ENCODE peak calls at places on chromosomes 13 and 19, in four cellular contexts. I is uterus, V is thoracic aorta, M is transverse colon. Y is an unnamed sample. For H3K36me3 and H3K4me1, the result is how much of the 10 kb centered on the place peaks cover.

GRCh38 chr13:89982406-89983085 is 1364.9 kb upstream of the MIR17HG start:
- DNase-seq in V (no peak), M (no peak), I (no peak), Y (no peak)

GRCh38 chr13:22836475-22836874 is 344.3 kb upstream of the SGCG start:
- DNase-seq in V (no peak), M (no peak), I (no peak), Y (no peak)

GRCh38 chr19:44725251-44725650 is 23.3 kb upstream of the BCL3 start:
- DNase-seq in M (peak), V (no peak), I (peak), Y (no peak)

GRCh38 chr19:30074741-30075460 is 132.9 kb downstream of the URI1 start:
- DNase-seq in I (no peak), V (no peak), M (no peak), Y (peak)

GRCh38 chr19:11494634-11495285 is 10.9 kb downstream of the ZNF653 start:
- DNase-seq in I (no peak), V (no peak), M (no peak), Y (no peak)

GRCh38 chr19:55956431-55956830 is 8.8 kb downstream of the NLRP8 start:
- DNase-seq in M (no peak), V (no peak), I (no peak), Y (no peak)

GRCh38 chr19:32828643-32829344 is 40.8 kb downstream of the SLC7A9 start:
- DNase-seq in I (no peak), V (no peak), M (no peak), Y (no peak)

GRCh38 chr13:111202745-111203144 is 87.6 kb downstream of the ARHGEF7 start:
- DNase-seq in I (no peak), V (no peak), M (no peak), Y (no peak)

GRCh38 chr13:109700176-109700575 is 86.2 kb downstream of the IRS2 start:
- DNase-seq in M (peak), I (no peak), V (no peak), Y (no peak)

GRCh38 chr13:44516771-44517170 is 59.4 kb downstream of the TSC22D1 start:
- DNase-seq in V (no peak), M (no peak), I (no peak), Y (no peak)

GRCh38 chr13:40772765-40773473 is 1.9 kb upstream of the MRPS31 start:
- DNase-seq in M (no peak), I (no peak), V (no peak), Y (no peak)

GRCh38 chr19:45424191-45425058 is 708 bp upstream of the ERCC1 start:
- DNase-seq in V (peak), M (peak), I (peak), Y (peak)

GRCh38 chr19:30227661-30228112 is 144.5 kb upstream of the ZNF536 start:
- DNase-seq in I (peak), M (peak), V (no peak), Y (no peak)

GRCh38 chr19:47124937-47125668 is 5.5 kb upstream of the SAE1 start:
- DNase-seq in I (no peak), M (no peak), V (no peak), Y (no peak)

GRCh38 chr19:57566396-57567256 is 7.0 kb upstream of the ZNF550 start:
- DNase-seq in V (no peak), M (no peak), I (no peak), Y (no peak)

GRCh38 chr19:4375620-4376228 is 24.6 kb downstream of the SH3GL1 start:
- DNase-seq in M (peak), I (peak), V (no peak), Y (no peak)

GRCh38 chr13:41590122-41590521 is 132.8 kb downstream of the RGCC start:
- DNase-seq in I (no peak), M (no peak), V (no peak), Y (no peak)

GRCh38 chr13:20869540-20869939 is 33.0 kb downstream of the XPO4 start:
- DNase-seq in I (no peak), V (no peak), M (no peak), Y (no peak)

GRCh38 chr13:79459906-79460305 is 21.0 kb upstream of the NDFIP2 start:
- DNase-seq in I (no peak), M (no peak), V (no peak), Y (no peak)

GRCh38 chr19:1768248-1768647 is 14.9 kb downstream of the ONECUT3 start:
- DNase-seq in I (no peak), M (peak), V (no peak), Y (no peak)

GRCh38 chr13:63041640-63042414 is 1626.2 kb upstream of the PCDH20 start:
- DNase-seq in M (no peak), I (no peak), V (no peak), Y (no peak)

GRCh38 chr13:45943965-45944364 is 92.4 kb upstream of the SIAH3 start:
- DNase-seq in V (no peak), M (no peak), I (no peak), Y (no peak)

GRCh38 chr19:44720945-44721344 is 22.0 kb downstream of the CEACAM16 start:
- DNase-seq in I (no peak), V (no peak), M (no peak), Y (no peak)

GRCh38 chr13:48222358-48223015 is 10.5 kb upstream of the ITM2B start:
- DNase-seq in M (peak), V (no peak), I (peak), Y (no peak)

GRCh38 chr19:14768001-14768400 is 10.4 kb downstream of the ADGRE2 start:
- DNase-seq in M (no peak), V (no peak), I (no peak), Y (peak)

GRCh38 chr13:30619731-30620130 is 2.0 kb downstream of the USPL1 start:
- DNase-seq in I (no peak), M (no peak), V (no peak), Y (no peak)

GRCh38 chr13:99383511-99383921 is 76.3 kb upstream of the GPR183 start:
- DNase-seq in M (no peak), V (no peak), I (no peak), Y (no peak)

DNA sequence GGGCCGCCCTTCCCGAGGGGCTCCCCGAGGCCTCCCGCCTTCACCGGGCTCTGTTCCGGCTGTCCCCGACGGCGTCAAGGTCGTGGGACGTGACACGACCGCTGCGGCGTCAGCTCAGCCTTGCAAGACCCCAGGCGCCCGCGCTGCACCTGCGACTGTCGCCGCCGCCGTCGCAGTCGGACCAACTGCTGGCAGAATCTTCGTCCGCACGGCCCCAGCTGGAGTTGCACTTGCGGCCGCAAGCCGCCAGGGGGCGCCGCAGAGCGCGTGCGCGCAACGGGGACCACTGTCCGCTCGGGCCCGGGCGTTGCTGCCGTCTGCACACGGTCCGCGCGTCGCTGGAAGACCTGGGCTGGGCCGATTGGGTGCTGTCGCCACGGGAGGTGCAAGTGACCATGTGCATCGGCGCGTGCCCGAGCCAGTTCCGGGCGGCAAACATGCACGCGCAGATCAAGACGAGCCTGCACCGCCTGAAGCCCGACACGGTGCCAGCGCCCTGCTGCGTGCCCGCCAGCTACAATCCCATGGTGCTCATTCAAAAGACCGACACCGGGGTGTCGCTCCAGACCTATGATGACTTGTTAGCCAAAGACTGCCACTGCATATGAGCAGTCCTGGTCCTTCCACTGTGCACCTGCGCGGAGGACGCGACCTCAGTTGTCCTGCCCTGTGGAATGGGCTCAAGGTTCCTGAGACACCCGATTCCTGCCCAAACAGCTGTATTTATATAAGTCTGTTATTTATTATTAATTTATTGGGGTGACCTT is 2.6 kb downstream of the GDF15 start:
- DNase-seq in V (peak), M (peak), I (peak), Y (no peak)
- H3K27ac ChIP-seq in V (no peak), M (peak), I (peak), Y (no peak)

DNA sequence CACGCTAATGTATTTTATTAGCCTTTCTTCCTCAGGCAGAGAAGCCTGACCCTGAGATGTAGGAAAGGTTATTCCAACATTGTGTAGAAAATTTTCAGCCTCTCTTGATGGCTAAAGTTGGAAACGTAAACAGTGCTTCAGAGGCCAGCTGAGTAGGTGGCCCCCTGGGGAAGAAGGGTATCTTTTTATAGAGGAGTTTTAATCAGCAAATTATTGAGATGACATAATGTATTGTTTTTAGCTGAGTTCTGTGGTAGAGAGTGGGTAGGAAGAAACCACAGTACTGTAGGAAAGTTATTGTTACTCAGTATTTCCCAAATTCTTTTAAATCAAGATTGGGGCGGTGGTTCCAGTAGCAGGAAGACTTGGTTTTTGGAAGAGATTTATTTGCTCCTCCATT is 268.8 kb downstream of the DLEU7 start:
- DNase-seq in I (no peak), M (no peak), V (no peak), Y (no peak)
- H3K36me3 ChIP-seq in I (under half), M (under half), V (under half), Y (under half)

GRCh38 chr13:97340399-97340798 is 93.6 kb upstream of the RAP2A start:
- DNase-seq in M (no peak), I (no peak), V (no peak), Y (no peak)
- H3K4me1 ChIP-seq in M (under half), I (under half), V (half or more), Y (under half)

GRCh38 chr19:2775556-2776430 is 7.3 kb downstream of the SGTA start:
- DNase-seq in I (peak), M (peak), V (no peak), Y (no peak)
- H3K27ac ChIP-seq in I (peak), M (peak), V (no peak), Y (no peak)

DNA sequence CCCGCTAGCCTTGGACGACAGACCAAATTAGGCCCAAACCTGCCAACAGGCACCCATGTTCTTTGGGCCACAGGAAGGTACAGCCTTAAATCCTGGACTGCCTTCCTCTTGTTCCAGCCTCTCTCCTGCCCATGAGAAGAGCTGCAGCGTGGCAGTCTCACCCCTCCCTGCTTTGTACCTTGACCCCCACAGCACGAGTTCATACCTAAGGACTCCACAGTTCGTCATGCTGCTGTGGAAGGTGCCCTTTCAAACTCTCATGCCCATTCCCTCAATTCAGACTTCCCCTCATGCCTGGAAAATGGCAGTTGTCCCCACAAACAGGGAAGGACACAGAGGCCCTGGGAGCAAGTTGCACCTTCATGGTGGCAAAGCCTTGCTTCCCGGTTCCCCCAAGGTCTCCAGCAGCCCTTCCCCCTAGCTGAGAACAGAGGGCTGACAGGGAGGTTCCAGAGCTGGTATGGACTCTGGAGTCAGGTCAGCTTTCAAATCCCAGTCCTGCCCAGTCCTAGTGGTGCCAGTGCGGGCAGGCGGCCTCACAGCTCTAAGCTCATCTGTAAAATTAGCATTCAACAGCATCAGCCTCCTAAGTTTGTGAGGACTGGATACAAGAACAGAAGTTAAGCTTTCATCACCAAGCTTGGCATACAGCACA is 8.6 kb downstream of the GSK3A start:
- DNase-seq in I (no peak), M (no peak), V (no peak), Y (no peak)
- H3K36me3 ChIP-seq in I (under half), M (under half), V (half or more), Y (half or more)

DNA sequence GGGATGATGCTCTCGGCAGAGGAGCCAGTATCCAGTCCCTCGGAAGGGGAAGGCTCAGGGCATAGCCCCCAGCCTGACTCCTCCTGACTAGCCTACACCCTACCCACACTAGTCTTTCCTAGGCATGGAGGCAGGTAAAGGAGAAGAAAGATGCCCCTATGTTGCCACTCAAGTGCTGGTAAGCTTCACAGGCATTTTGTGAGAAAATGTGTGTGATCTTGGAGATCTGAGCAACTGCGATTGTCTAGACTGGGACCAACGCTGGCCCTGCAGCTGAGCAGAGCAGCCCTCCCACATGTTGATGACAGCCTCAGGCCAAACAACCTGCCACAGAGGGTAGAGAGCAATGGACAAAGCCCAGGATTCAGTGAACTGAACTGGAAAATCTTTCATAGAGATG is 11.7 kb upstream of the ATP12A start:
- DNase-seq in M (no peak), V (no peak), I (no peak), Y (no peak)
- H3K4me1 ChIP-seq in M (under half), V (under half), I (under half), Y (under half)